ENCODE peak calls at places on chromosomes 3 and 15, in seven cellular contexts. One of them, this sample, is unnamed.

GRCh38 chr15:48962662-48963523 is 826 bp downstream of the SHC4 start:
- DNase-seq in T-helper 1 cell: no peak
- DNase-seq in effector CD4-positive, alpha-beta T cell: no peak
- DNase-seq in HFF-Myc: no peak
- DNase-seq in mammary epithelial cell: peak
- DNase-seq in stromal cell of bone marrow: no peak
- DNase-seq in skeletal muscle cell: no peak
- DNase-seq in this sample: no peak

GRCh38 chr15:77546050-77546501 is 86.6 kb downstream of the LINGO1 start:
- DNase-seq in T-helper 1 cell: no peak
- DNase-seq in effector CD4-positive, alpha-beta T cell: no peak
- DNase-seq in HFF-Myc: peak
- DNase-seq in mammary epithelial cell: peak
- DNase-seq in stromal cell of bone marrow: peak
- DNase-seq in skeletal muscle cell: no peak
- DNase-seq in this sample: peak

GRCh38 chr3:109132801-109133473 is 3.6 kb upstream of the C3orf85 start:
- DNase-seq in T-helper 1 cell: no peak
- DNase-seq in effector CD4-positive, alpha-beta T cell: no peak
- DNase-seq in HFF-Myc: no peak
- DNase-seq in mammary epithelial cell: peak
- DNase-seq in stromal cell of bone marrow: peak
- DNase-seq in skeletal muscle cell: no peak
- DNase-seq in this sample: no peak

GRCh38 chr3:124084398-124084881 is 92.5 kb upstream of the ROPN1 start:
- DNase-seq in T-helper 1 cell: no peak
- DNase-seq in effector CD4-positive, alpha-beta T cell: no peak
- DNase-seq in HFF-Myc: peak
- DNase-seq in mammary epithelial cell: no peak
- DNase-seq in stromal cell of bone marrow: peak
- DNase-seq in skeletal muscle cell: no peak
- DNase-seq in this sample: no peak

GRCh38 chr3:184335661-184336483 is 1.5 kb upstream of the FAM131A start:
- DNase-seq in T-helper 1 cell: peak
- DNase-seq in effector CD4-positive, alpha-beta T cell: peak
- DNase-seq in HFF-Myc: no peak
- DNase-seq in mammary epithelial cell: peak
- DNase-seq in stromal cell of bone marrow: no peak
- DNase-seq in skeletal muscle cell: no peak
- DNase-seq in this sample: no peak

GRCh38 chr15:52294881-52295420 is 653 bp downstream of the MYO5C start:
- DNase-seq in T-helper 1 cell: no peak
- DNase-seq in effector CD4-positive, alpha-beta T cell: no peak
- DNase-seq in HFF-Myc: no peak
- DNase-seq in mammary epithelial cell: no peak
- DNase-seq in stromal cell of bone marrow: no peak
- DNase-seq in skeletal muscle cell: no peak
- DNase-seq in this sample: no peak

GRCh38 chr3:51777985-51778384 is 1.1 kb downstream of the IQCF6 start:
- DNase-seq in T-helper 1 cell: no peak
- DNase-seq in effector CD4-positive, alpha-beta T cell: no peak
- DNase-seq in HFF-Myc: no peak
- DNase-seq in mammary epithelial cell: no peak
- DNase-seq in stromal cell of bone marrow: no peak
- DNase-seq in skeletal muscle cell: no peak
- DNase-seq in this sample: no peak

GRCh38 chr3:31434819-31435218 is 97.9 kb upstream of the STT3B start:
- DNase-seq in T-helper 1 cell: no peak
- DNase-seq in effector CD4-positive, alpha-beta T cell: no peak
- DNase-seq in HFF-Myc: no peak
- DNase-seq in mammary epithelial cell: no peak
- DNase-seq in stromal cell of bone marrow: no peak
- DNase-seq in skeletal muscle cell: no peak
- DNase-seq in this sample: no peak

GRCh38 chr3:78314327-78314726 is 1274.4 kb downstream of the ROBO2 start:
- DNase-seq in T-helper 1 cell: no peak
- DNase-seq in effector CD4-positive, alpha-beta T cell: no peak
- DNase-seq in HFF-Myc: no peak
- DNase-seq in mammary epithelial cell: no peak
- DNase-seq in stromal cell of bone marrow: no peak
- DNase-seq in skeletal muscle cell: no peak
- DNase-seq in this sample: no peak

GRCh38 chr3:58647661-58648141 is 18.9 kb downstream of the FAM3D start:
- DNase-seq in T-helper 1 cell: no peak
- DNase-seq in effector CD4-positive, alpha-beta T cell: no peak
- DNase-seq in HFF-Myc: no peak
- DNase-seq in mammary epithelial cell: peak
- DNase-seq in stromal cell of bone marrow: no peak
- DNase-seq in skeletal muscle cell: no peak
- DNase-seq in this sample: no peak

GRCh38 chr3:151446002-151446340 is 14.9 kb downstream of the IGSF10 start:
- DNase-seq in T-helper 1 cell: no peak
- DNase-seq in effector CD4-positive, alpha-beta T cell: no peak
- DNase-seq in HFF-Myc: no peak
- DNase-seq in mammary epithelial cell: no peak
- DNase-seq in stromal cell of bone marrow: no peak
- DNase-seq in skeletal muscle cell: no peak
- DNase-seq in this sample: no peak

GRCh38 chr3:138441742-138442141 is 7.3 kb downstream of the ESYT3 start:
- DNase-seq in T-helper 1 cell: no peak
- DNase-seq in effector CD4-positive, alpha-beta T cell: no peak
- DNase-seq in HFF-Myc: no peak
- DNase-seq in mammary epithelial cell: no peak
- DNase-seq in stromal cell of bone marrow: no peak
- DNase-seq in skeletal muscle cell: no peak
- DNase-seq in this sample: no peak

GRCh38 chr3:115623414-115623868 is at the start of gene GAP43:
- DNase-seq in T-helper 1 cell: no peak
- DNase-seq in effector CD4-positive, alpha-beta T cell: no peak
- DNase-seq in HFF-Myc: peak
- DNase-seq in mammary epithelial cell: peak
- DNase-seq in stromal cell of bone marrow: peak
- DNase-seq in skeletal muscle cell: peak
- DNase-seq in this sample: peak

GRCh38 chr3:23713641-23714040 is 92.1 kb upstream of the UBE2E1 start:
- DNase-seq in T-helper 1 cell: no peak
- DNase-seq in effector CD4-positive, alpha-beta T cell: no peak
- DNase-seq in HFF-Myc: no peak
- DNase-seq in mammary epithelial cell: no peak
- DNase-seq in stromal cell of bone marrow: peak
- DNase-seq in skeletal muscle cell: no peak
- DNase-seq in this sample: no peak

GRCh38 chr3:48120223-48120622 is 68.0 kb downstream of the CDC25A start:
- DNase-seq in T-helper 1 cell: no peak
- DNase-seq in effector CD4-positive, alpha-beta T cell: no peak
- DNase-seq in HFF-Myc: no peak
- DNase-seq in mammary epithelial cell: no peak
- DNase-seq in stromal cell of bone marrow: no peak
- DNase-seq in skeletal muscle cell: no peak
- DNase-seq in this sample: no peak

GRCh38 chr3:53357457-53357856 is 10.1 kb upstream of the DCP1A start:
- DNase-seq in T-helper 1 cell: no peak
- DNase-seq in effector CD4-positive, alpha-beta T cell: no peak
- DNase-seq in HFF-Myc: no peak
- DNase-seq in mammary epithelial cell: no peak
- DNase-seq in stromal cell of bone marrow: no peak
- DNase-seq in skeletal muscle cell: no peak
- DNase-seq in this sample: no peak

GRCh38 chr15:54273928-54274327 is 295.7 kb downstream of the UNC13C start:
- DNase-seq in T-helper 1 cell: no peak
- DNase-seq in effector CD4-positive, alpha-beta T cell: no peak
- DNase-seq in HFF-Myc: no peak
- DNase-seq in mammary epithelial cell: no peak
- DNase-seq in stromal cell of bone marrow: no peak
- DNase-seq in skeletal muscle cell: no peak
- DNase-seq in this sample: no peak

GRCh38 chr3:182769673-182770072 is 23.6 kb upstream of the ATP11B start:
- DNase-seq in T-helper 1 cell: no peak
- DNase-seq in effector CD4-positive, alpha-beta T cell: no peak
- DNase-seq in HFF-Myc: no peak
- DNase-seq in mammary epithelial cell: no peak
- DNase-seq in stromal cell of bone marrow: no peak
- DNase-seq in skeletal muscle cell: no peak
- DNase-seq in this sample: no peak

GRCh38 chr15:29113336-29114276 is 156.0 kb downstream of the NSMCE3 start:
- DNase-seq in T-helper 1 cell: no peak
- DNase-seq in effector CD4-positive, alpha-beta T cell: no peak
- DNase-seq in HFF-Myc: no peak
- DNase-seq in mammary epithelial cell: no peak
- DNase-seq in stromal cell of bone marrow: no peak
- DNase-seq in skeletal muscle cell: no peak
- DNase-seq in this sample: no peak

GRCh38 chr15:80846416-80846815 is 67.2 kb downstream of the CEMIP start:
- DNase-seq in T-helper 1 cell: no peak
- DNase-seq in effector CD4-positive, alpha-beta T cell: no peak
- DNase-seq in HFF-Myc: no peak
- DNase-seq in mammary epithelial cell: no peak
- DNase-seq in stromal cell of bone marrow: no peak
- DNase-seq in skeletal muscle cell: no peak
- DNase-seq in this sample: no peak

GRCh38 chr3:10182950-10183349 is 18.2 kb downstream of the IRAK2 start:
- DNase-seq in T-helper 1 cell: no peak
- DNase-seq in effector CD4-positive, alpha-beta T cell: no peak
- DNase-seq in HFF-Myc: no peak
- DNase-seq in mammary epithelial cell: no peak
- DNase-seq in stromal cell of bone marrow: no peak
- DNase-seq in skeletal muscle cell: no peak
- DNase-seq in this sample: no peak

GRCh38 chr3:42189746-42190145 is 76.2 kb downstream of the CCK start:
- DNase-seq in T-helper 1 cell: no peak
- DNase-seq in effector CD4-positive, alpha-beta T cell: no peak
- DNase-seq in HFF-Myc: no peak
- DNase-seq in mammary epithelial cell: no peak
- DNase-seq in stromal cell of bone marrow: no peak
- DNase-seq in skeletal muscle cell: no peak
- DNase-seq in this sample: no peak

GRCh38 chr15:92645051-92645631 is 10.4 kb downstream of the FAM174B start:
- DNase-seq in T-helper 1 cell: no peak
- DNase-seq in effector CD4-positive, alpha-beta T cell: no peak
- DNase-seq in HFF-Myc: no peak
- DNase-seq in mammary epithelial cell: no peak
- DNase-seq in stromal cell of bone marrow: no peak
- DNase-seq in skeletal muscle cell: no peak
- DNase-seq in this sample: no peak

GRCh38 chr15:42272768-42273098 is 268 bp upstream of the GANC start:
- DNase-seq in T-helper 1 cell: no peak
- DNase-seq in effector CD4-positive, alpha-beta T cell: no peak
- DNase-seq in HFF-Myc: no peak
- DNase-seq in mammary epithelial cell: no peak
- DNase-seq in stromal cell of bone marrow: no peak
- DNase-seq in skeletal muscle cell: no peak
- DNase-seq in this sample: no peak

This sample was measured in AG04450.